ENCODE peak calls at places on chromosomes 1 and 21, in eight cellular contexts. O is coronary artery; Y is sigmoid colon; D is osteocyte; U is H9; T is stimulated activated CD8-positive, alpha-beta memory T cell treated with anti-CD3 and anti-CD28 coated beads, Interleukin-7, amount 100 ng/mL, for 1 hour; K is AG09309; G is left colon. Q is an unnamed sample.

GRCh38 chr1:86567341-86567740 is 20.5 kb downstream of the CLCA4 start:
- DNase-seq in D (no peak), T (no peak), U (no peak), O (no peak), G (no peak), Y (no peak), K (no peak), Q (no peak)

GRCh38 chr1:217534566-217534965 is 96.3 kb downstream of the GPATCH2 start:
- DNase-seq in K (no peak), G (no peak), T (no peak), Y (no peak), O (no peak), U (no peak), D (no peak), Q (no peak)

GRCh38 chr1:207831517-207832327 is 79.2 kb downstream of the CD34 start:
- DNase-seq in D (no peak), T (no peak), K (no peak), Y (peak), U (no peak), G (no peak), O (no peak), Q (peak)

GRCh38 chr1:147245129-147245528 is 2.6 kb downstream of the CHD1L start:
- DNase-seq in U (no peak), T (no peak), G (no peak), Y (no peak), O (no peak), D (no peak), K (no peak), Q (no peak)

GRCh38 chr1:111406325-111406768 is 21.2 kb downstream of the OVGP1 start:
- DNase-seq in O (no peak), G (peak), D (no peak), T (no peak), Y (no peak), U (no peak), K (no peak), Q (peak)

GRCh38 chr1:153795934-153796785 is 21.0 kb downstream of the SLC27A3 start:
- DNase-seq in U (no peak), D (no peak), Y (peak), O (peak), G (no peak), K (no peak), T (no peak), Q (no peak)

GRCh38 chr1:5640845-5641244 is 351.4 kb downstream of the NPHP4 start:
- DNase-seq in T (no peak), G (no peak), O (no peak), K (no peak), D (no peak), Y (no peak), U (peak), Q (no peak)

GRCh38 chr1:48947761-48948537 is 171.3 kb upstream of the BEND5 start:
- DNase-seq in Y (no peak), O (no peak), K (no peak), U (peak), G (no peak), T (no peak), D (no peak), Q (no peak)

GRCh38 chr1:152018537-152018936 is 18.3 kb downstream of the S100A11 start:
- DNase-seq in Y (no peak), G (no peak), K (no peak), O (no peak), D (no peak), T (no peak), U (peak), Q (peak)

GRCh38 chr1:168693197-168693871 is 35.7 kb downstream of the DPT start:
- DNase-seq in U (no peak), G (peak), O (no peak), Y (no peak), T (no peak), D (no peak), K (no peak), Q (no peak)

GRCh38 chr1:111948209-111949131 is 41.0 kb downstream of the KCND3 start:
- DNase-seq in K (peak), Y (peak), T (no peak), G (peak), O (no peak), D (no peak), U (no peak), Q (no peak)

GRCh38 chr1:19979494-19979977 is at the start of gene PLA2G2A:
- DNase-seq in T (no peak), O (no peak), K (peak), D (peak), G (peak), Y (peak), U (peak), Q (no peak)

GRCh38 chr21:30563630-30564029 is 2.5 kb upstream of the KRTAP19-7 start:
- DNase-seq in T (no peak), D (no peak), K (no peak), O (no peak), G (no peak), Y (no peak), U (no peak), Q (no peak)

GRCh38 chr1:51784997-51785421 is 93.5 kb downstream of the NRDC start:
- DNase-seq in U (no peak), T (no peak), O (no peak), G (no peak), D (no peak), Y (no peak), K (no peak), Q (no peak)

GRCh38 chr21:42187976-42188653 is 30.8 kb upstream of the ABCG1 start:
- DNase-seq in U (no peak), K (no peak), T (peak), D (no peak), Y (peak), O (no peak), G (peak), Q (no peak)

GRCh38 chr21:41397416-41397815 is 28.6 kb upstream of the MX1 start:
- DNase-seq in Y (no peak), G (no peak), T (no peak), K (no peak), O (peak), D (no peak), U (peak), Q (no peak)

GRCh38 chr1:44423706-44424546 is 18.9 kb downstream of the RNF220 start:
- DNase-seq in D (no peak), T (no peak), O (no peak), U (no peak), K (peak), Y (peak), G (peak), Q (peak)

GRCh38 chr1:102191723-102192122 is 195.0 kb upstream of the OLFM3 start:
- DNase-seq in G (no peak), T (no peak), K (no peak), U (peak), Y (no peak), D (no peak), O (no peak), Q (peak)

GRCh38 chr1:224045556-224045955 is 68.4 kb upstream of the FBXO28 start:
- DNase-seq in O (no peak), G (no peak), Y (no peak), D (no peak), T (no peak), K (no peak), U (no peak), Q (no peak)

GRCh38 chr21:34994646-34995631 is 54.2 kb downstream of the RUNX1 start:
- DNase-seq in G (no peak), T (no peak), O (no peak), U (no peak), D (no peak), K (no peak), Y (no peak), Q (no peak)

GRCh38 chr1:208132287-208132882 is 111.8 kb downstream of the PLXNA2 start:
- DNase-seq in G (peak), U (peak), T (peak), D (peak), Y (peak), K (peak), O (no peak), Q (peak)

GRCh38 chr1:76023669-76024407 is 50.7 kb upstream of the ST6GALNAC3 start:
- DNase-seq in D (no peak), O (no peak), T (no peak), U (no peak), Y (no peak), K (no peak), G (no peak), Q (no peak)

GRCh38 chr1:53919675-53920066 is 25.7 kb downstream of the DIO1 start:
- DNase-seq in K (no peak), U (no peak), D (no peak), O (no peak), Y (no peak), T (no peak), G (no peak), Q (no peak)